ENCODE peak calls at places on chromosomes 16 and 17, in six cellular contexts. O is heart left ventricle, N is A549, L is breast epithelium, B is uterus, E is suprapubic skin. Q is an unnamed sample.

GRCh38 chr16:24035127-24035842 is 199.5 kb downstream of the PRKCB start:
- DNase-seq in N (no peak), O (no peak), E (no peak), B (no peak), L (no peak), Q (no peak)

GRCh38 chr17:81433656-81434055 is 38.4 kb downstream of the BAHCC1 start:
- DNase-seq in B (no peak), L (no peak), O (no peak), E (no peak), N (no peak), Q (no peak)

GRCh38 chr16:71927383-71927782 is 32.1 kb downstream of the IST1 start:
- DNase-seq in E (no peak), L (peak), N (peak), O (no peak), B (peak), Q (peak)

GRCh38 chr16:67248401-67249177 is at the start of gene SLC9A5:
- DNase-seq in O (peak), B (no peak), N (no peak), L (no peak), E (no peak), Q (no peak)

GRCh38 chr17:65332375-65332774 is 195.2 kb downstream of the RGS9 start:
- DNase-seq in N (no peak), B (no peak), E (no peak), O (no peak), L (no peak), Q (no peak)

GRCh38 chr17:48575673-48576478 is 2.3 kb downstream of the HOXB4 start:
- DNase-seq in L (no peak), B (no peak), E (no peak), N (no peak), O (no peak), Q (no peak)

GRCh38 chr17:81512984-81513668 is 527 bp upstream of the ACTG1 start:
- DNase-seq in O (no peak), B (peak), E (peak), L (peak), N (peak), Q (peak)

GRCh38 chr16:2856686-2857450 is 1.1 kb downstream of the PRSS22 start:
- DNase-seq in L (no peak), B (no peak), O (no peak), N (no peak), E (no peak), Q (no peak)

GRCh38 chr17:80941743-80942211 is 49.9 kb upstream of the CHMP6 start:
- DNase-seq in N (no peak), E (no peak), L (no peak), O (peak), B (peak), Q (no peak)

GRCh38 chr17:19508327-19508867 is 25.3 kb upstream of the SLC47A1 start:
- DNase-seq in E (no peak), L (no peak), O (no peak), B (peak), N (no peak), Q (no peak)

GRCh38 chr16:53821957-53822625 is 118.1 kb downstream of the FTO start:
- DNase-seq in L (no peak), O (no peak), N (peak), E (no peak), B (no peak), Q (no peak)

GRCh38 chr16:71681360-71681759 is 43.1 kb downstream of the PHLPP2 start:
- DNase-seq in L (no peak), E (no peak), B (no peak), O (no peak), N (peak), Q (no peak)

GRCh38 chr17:57552114-57552601 is 192.9 kb downstream of the CCDC182 start:
- DNase-seq in N (no peak), B (peak), E (no peak), O (no peak), L (no peak), Q (no peak)

GRCh38 chr16:84050316-84050715 is 7.7 kb upstream of the SLC38A8 start:
- DNase-seq in B (no peak), N (no peak), E (no peak), O (no peak), L (no peak), Q (no peak)

GRCh38 chr16:48481772-48482171 is 96.6 kb upstream of the SIAH1 start:
- DNase-seq in E (no peak), B (no peak), L (no peak), N (no peak), O (no peak), Q (no peak)

GRCh38 chr16:31428638-31429247 is 583 bp upstream of the COX6A2 start:
- DNase-seq in N (no peak), E (no peak), L (no peak), O (no peak), B (no peak), Q (no peak)

GRCh38 chr16:31427441-31428276 is 501 bp downstream of the COX6A2 start:
- DNase-seq in O (peak), B (peak), N (no peak), E (no peak), L (no peak), Q (peak)

GRCh38 chr16:31429314-31429713 is 1.2 kb upstream of the COX6A2 start:
- DNase-seq in O (no peak), N (no peak), E (no peak), B (no peak), L (no peak), Q (no peak)

GRCh38 chr16:31428277-31428597 is at the start of gene COX6A2:
- DNase-seq in N (no peak), E (no peak), L (no peak), B (no peak), O (no peak), Q (no peak)

GRCh38 chr16:31430380-31431052 is 2.4 kb upstream of the COX6A2 start:
- DNase-seq in L (no peak), N (no peak), B (no peak), E (no peak), O (no peak), Q (no peak)
- H3K27ac ChIP-seq in L (no peak), N (no peak), B (no peak), E (no peak), O (peak), Q (no peak)

GRCh38 chr17:8941980-8942617 is 23.4 kb downstream of the PIK3R5 start:
- DNase-seq in O (peak), E (no peak), B (no peak), L (no peak), N (no peak), Q (no peak)

GRCh38 chr17:8939496-8940334 is 25.8 kb downstream of the PIK3R5 start:
- DNase-seq in E (no peak), B (no peak), O (no peak), N (no peak), L (no peak), Q (no peak)

GRCh38 chr17:8944083-8944482 is 21.4 kb downstream of the PIK3R5 start:
- DNase-seq in E (no peak), N (no peak), L (no peak), O (no peak), B (no peak), Q (no peak)

GRCh38 chr17:8941520-8941919 is 24.0 kb downstream of the PIK3R5 start:
- DNase-seq in O (peak), L (no peak), B (no peak), N (no peak), E (no peak), Q (no peak)

DNA sequence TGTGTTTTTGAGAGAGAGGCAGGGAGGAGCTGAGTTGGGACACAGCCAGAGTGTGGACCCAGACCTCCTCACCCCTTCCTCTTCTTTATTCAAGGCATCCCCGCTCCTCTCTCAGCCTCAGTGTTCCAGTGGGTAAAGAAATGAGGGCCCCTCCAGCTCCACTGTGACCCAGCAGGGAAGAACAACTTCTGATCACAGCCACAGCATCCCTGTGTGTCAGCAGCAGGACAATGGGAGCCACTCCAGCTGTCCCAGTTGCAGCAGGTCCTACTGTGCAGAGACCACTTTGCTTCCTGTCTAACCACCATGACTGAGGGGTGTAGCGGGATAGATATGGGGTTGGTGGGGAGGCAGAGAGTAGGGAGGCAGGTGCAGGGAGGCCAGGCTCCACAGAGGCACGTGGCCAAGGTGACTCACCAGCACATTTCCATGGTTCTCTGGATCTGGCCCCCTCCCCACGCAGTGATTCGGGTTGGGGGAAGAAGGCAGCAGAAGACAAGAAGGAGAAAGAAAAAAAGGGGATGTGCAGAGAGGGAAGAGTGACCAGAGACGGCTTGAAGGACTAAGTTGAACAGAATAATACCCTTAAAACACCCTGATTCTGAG is 24.5 kb downstream of the PIK3R5 start:
- DNase-seq in N (no peak), L (no peak), E (no peak), O (no peak), B (no peak), Q (no peak)
- H3K4me3 ChIP-seq in N (no peak), L (no peak), E (no peak), O (no peak), B (no peak), Q (no peak)

DNA sequence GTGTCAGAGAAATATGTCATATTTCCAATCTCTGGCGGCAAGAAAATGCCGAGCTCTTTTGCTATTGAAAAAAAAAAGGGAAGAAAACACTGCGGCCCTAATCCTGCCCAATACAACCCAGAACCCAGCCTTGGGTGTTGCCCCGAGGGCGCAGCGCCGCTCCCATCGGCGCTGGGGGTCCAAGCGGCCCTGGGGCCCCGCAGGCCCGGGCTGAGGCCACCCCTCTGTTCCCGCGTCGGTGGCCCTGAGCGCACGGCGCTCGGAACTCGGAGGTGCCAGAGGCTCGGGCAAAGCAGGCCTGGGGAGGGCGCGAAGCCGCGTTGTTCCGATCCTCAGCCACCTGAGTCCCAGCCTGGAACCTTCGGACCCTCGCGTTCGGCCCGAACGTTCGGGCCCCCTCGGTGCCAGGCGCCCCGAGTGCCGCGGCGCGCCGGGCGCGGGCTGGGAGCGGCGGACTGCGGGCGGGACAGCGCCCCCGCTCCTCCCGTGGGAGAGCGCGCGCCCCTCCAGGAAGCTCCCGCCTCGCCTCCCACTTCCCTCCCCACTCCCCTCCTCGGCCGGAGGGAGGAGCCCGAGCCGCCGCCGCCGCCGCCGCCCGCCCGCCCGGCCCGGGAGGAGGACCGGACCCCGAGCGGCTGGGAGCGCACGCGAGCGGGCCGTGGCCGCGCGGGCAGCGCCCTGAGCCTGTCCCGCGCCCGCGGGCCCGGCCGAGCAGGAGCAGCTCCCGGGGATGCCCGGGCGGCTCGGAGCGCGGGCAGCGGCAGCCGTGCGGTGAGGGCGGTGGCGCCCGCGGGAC is at the start of gene CPNE2:
- DNase-seq in E (no peak), L (no peak), N (peak), B (peak), O (peak), Q (peak)
- TF ChIP-seq POLR2A in E (no peak), L (no peak), N (peak), B (peak), O (no peak), Q (no peak)

DNA sequence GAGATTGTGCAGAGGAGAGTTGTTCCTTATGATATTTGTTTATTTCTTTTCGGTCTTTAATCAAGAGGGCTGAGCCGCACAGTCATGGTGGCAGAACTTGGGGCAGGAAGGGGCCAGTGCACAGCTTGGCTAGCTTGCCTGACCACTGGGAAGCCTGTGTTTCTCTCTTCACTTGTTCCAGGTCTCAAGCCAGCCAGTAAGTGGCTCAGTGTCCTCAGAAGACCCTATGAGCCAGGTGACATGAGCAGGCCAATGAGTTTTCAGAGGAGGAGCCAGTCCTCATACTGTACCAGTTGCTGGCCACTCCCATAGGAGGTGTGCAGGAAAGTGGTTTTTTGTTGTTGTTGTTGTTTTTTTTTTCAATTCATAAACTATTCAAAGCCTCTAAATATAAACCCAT is 15.2 kb downstream of the LYRM1 start:
- DNase-seq in L (no peak), B (no peak), E (no peak), N (no peak), O (no peak), Q (no peak)
- H3K27ac ChIP-seq in L (no peak), B (no peak), E (no peak), N (no peak), O (no peak), Q (no peak)

Q was measured in adrenal gland.